ENCODE peak calls at places on chromosomes 6 and 20, in six cellular contexts. Q is small intestine, U is esophagus squamous epithelium, G is uterus, J is AG04450, P is A549. W is an unnamed sample.

GRCh38 chr6:129105035-129105434 is 222.1 kb downstream of the LAMA2 start:
- DNase-seq in U (no peak), G (no peak), P (no peak), Q (no peak), J (no peak), W (no peak)

GRCh38 chr6:142935553-142936517 is 9.1 kb downstream of the HIVEP2 start:
- DNase-seq in P (no peak), G (no peak), J (no peak), U (no peak), Q (no peak), W (no peak)

GRCh38 chr6:6631526-6632276 is 43.2 kb downstream of the LY86 start:
- DNase-seq in G (no peak), P (no peak), Q (no peak), J (no peak), U (no peak), W (no peak)

GRCh38 chr20:52201395-52201794 is 9.8 kb upstream of the ZFP64 start:
- DNase-seq in U (no peak), P (no peak), Q (no peak), J (no peak), G (no peak), W (no peak)

GRCh38 chr20:57198359-57199072 is 67.9 kb downstream of the BMP7 start:
- DNase-seq in Q (no peak), J (no peak), U (no peak), P (no peak), G (no peak), W (no peak)

GRCh38 chr6:34491091-34491430 is 25.2 kb downstream of the PACSIN1 start:
- DNase-seq in Q (no peak), J (no peak), P (no peak), G (peak), U (no peak), W (no peak)

GRCh38 chr6:26198626-26199056 is 111.4 kb downstream of the HFE start:
- DNase-seq in G (no peak), P (no peak), J (no peak), Q (no peak), U (no peak), W (no peak)

GRCh38 chr6:3899061-3899460 is 49.9 kb downstream of the FAM50B start:
- DNase-seq in Q (no peak), J (no peak), U (no peak), G (peak), P (no peak), W (no peak)

GRCh38 chr6:148739822-148740128 is 7.1 kb upstream of the UST start:
- DNase-seq in U (no peak), G (no peak), P (no peak), J (no peak), Q (no peak), W (no peak)

GRCh38 chr20:10864076-10864672 is 190.4 kb upstream of the JAG1 start:
- DNase-seq in G (no peak), U (no peak), Q (peak), P (no peak), J (no peak), W (no peak)

DNA sequence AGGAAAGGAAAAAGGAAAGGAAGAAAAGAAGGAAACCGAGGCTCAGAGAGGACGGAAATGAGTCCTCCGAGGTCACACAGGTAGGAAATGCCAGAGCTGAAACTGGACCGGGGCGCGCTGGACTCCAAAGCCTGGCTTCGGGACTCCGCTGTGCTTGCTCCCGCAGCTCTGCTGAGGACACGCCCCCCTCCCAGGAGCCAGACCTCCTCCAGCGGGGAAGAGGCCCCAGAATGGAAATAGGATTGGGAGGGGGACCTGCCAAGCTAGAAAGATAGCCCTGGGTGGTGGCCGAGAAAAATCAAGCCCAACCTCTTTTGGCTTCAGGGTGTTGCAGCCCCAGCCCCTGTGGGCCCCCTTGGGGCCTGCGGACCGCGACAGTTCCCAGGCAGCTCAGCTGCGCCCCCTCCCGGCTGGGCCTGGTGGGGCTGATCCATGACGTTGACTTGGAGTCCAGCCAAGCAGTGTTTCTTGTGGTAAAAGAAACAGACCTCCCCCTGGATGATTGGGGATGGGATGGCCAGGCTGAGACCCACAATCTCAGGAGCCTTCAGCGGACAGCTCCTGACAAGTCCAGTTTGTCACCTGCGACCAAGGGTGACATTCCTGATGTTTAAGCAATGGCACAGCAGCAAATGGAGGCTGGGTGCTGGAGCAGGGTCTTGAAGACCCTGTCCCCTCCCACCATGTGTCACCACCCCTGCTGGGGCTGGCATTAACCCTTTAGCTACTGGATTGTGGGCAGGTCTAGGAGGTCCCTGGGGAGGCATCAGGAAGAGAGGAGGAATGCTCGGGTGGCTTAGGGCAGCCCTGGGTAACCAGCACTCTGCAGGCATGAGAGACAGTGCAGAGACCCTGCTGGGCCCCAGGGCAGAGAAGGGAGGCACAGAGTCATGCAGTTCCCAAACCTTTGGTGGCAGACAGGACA is 55.4 kb downstream of the RIPOR3 start:
- DNase-seq in G (peak), Q (peak), J (no peak), P (peak), U (no peak), W (no peak)
- H3K4me3 ChIP-seq in G (no peak), Q (no peak), J (peak), P (peak), U (peak), W (no peak)

DNA sequence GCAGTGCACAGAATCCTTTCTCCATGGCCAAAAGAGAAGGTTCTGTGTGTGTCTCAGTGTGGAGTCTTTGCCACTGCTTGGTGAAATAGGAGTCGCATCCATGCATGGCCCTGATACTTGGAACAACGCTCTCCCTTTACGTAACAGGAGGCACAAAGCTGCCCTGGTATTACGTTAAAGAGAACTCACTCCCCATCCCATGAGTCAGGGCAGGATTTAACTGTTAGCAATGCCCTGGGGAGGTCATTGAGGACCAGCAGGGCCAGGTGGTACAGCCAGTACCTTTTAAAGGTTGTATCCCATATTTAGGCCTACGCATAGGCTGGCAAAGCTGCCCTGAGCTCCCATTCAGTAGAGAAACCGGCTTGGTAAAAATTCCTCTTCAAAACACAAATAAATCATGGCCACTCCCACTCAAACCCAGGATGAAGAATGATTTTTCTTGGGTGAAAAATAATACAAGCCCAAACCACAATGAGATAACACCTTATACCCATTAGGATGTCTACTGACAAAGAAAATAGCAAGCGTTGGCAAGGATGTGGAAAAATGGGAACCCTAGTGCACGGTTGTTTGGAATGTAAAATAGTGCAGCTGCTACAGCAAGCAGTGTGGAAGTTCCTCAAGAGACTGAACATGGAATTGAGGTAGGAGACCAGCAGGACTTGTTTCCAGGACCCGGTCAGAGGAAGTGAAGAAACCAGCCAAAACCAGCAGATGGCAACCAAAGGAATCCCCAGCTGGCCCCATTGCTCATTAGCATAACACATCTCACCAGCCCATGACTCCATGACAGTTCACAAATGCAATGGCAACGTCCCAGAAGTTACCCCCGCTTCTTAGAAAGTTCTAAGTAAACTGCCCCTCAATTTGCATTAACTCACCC is 37.0 kb downstream of the MYLK4 start:
- DNase-seq in P (no peak), Q (no peak), U (no peak), J (peak), G (no peak), W (no peak)
- H3K4me3 ChIP-seq in P (no peak), Q (no peak), U (no peak), J (no peak), G (no peak), W (no peak)

DNA sequence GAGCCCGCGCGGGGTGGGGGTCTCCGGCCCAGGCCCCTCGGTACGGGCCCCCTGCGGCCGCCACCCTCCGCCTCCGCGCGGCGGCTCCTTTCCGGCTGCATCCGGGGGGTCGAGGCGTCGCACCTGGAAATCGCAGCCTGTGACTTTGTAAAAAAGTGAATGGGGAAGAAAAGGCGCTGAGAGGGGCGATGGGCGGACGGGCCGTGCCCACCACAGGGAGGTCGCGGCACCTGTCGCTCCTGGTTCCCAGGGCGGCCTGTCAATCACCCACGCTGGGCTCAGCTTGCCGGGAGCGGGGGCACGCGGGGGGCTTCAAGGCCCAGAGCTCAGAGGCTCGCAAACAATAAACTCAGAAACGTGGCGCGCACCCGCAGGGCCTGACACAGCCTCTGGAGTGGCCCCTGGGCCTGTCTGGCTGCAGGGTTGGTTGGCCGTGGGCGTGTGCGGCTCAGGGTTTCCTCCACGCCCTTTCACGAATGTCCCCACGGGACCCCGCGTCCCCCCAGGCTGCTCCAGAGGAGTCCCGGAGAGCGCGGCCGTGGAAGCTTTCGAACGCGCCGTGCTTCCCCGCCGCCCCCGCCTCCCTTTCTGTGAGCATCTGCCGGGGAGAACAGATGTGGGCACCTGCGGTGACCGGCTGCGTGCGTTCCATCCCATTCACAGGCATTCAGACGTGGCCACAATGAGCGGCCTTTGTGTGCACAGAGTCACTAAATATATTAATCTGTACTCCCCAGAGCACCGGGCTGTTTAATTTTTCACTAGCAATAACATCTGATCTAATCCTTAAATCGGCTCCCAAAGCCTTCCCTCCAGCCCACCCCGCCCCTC is 6.1 kb upstream of the DLL1 start:
- DNase-seq in Q (peak), P (no peak), G (no peak), J (no peak), U (no peak), W (no peak)
- H3K4me3 ChIP-seq in Q (peak), P (no peak), G (no peak), J (no peak), U (peak), W (peak)

DNA sequence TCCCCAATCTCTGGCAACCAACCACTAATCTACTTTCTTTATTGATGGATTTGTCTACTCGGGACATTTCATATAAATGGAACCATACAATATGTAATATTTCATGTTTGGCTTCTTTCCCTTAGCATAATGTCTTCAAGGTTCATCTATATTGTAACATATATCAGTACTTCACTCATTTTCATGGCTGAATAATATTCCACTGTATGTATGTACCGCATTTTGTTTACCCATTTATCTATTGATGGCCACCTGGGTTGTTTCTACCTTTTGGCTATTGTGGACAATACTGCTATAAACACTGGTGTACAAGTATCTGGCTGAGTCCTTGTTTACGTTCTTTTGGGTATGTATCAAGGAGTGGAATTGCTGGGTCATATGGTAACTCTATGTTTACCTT is 48.4 kb downstream of the PANK2 start:
- DNase-seq in Q (no peak), J (no peak), G (no peak), U (no peak), P (no peak), W (no peak)
- H3K4me3 ChIP-seq in Q (no peak), J (no peak), G (no peak), U (no peak), P (no peak), W (no peak)

DNA sequence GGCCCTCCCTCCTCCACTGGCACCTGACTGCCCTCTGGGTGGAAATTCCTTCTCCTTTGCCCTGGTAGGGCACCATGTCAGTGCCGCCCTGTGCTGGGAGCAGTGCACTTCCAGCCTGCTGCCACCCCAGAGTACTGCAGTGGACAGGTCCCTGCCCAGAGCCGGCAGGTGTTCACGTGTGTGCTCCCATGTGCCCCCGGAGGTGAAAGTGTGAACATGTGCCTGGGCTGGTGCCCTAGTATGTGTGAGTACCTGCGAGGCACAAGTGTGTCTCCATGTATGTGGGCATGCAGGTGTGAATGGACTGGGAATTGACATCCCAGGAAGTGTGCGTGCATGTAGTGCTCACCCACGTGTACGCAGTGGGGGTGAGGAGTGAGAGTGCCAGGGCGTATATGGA is 29.4 kb downstream of the SDCBP2 start:
- DNase-seq in Q (peak), U (no peak), P (peak), J (no peak), G (no peak), W (no peak)
- H3K4me3 ChIP-seq in Q (no peak), U (no peak), P (no peak), J (no peak), G (no peak), W (no peak)

DNA sequence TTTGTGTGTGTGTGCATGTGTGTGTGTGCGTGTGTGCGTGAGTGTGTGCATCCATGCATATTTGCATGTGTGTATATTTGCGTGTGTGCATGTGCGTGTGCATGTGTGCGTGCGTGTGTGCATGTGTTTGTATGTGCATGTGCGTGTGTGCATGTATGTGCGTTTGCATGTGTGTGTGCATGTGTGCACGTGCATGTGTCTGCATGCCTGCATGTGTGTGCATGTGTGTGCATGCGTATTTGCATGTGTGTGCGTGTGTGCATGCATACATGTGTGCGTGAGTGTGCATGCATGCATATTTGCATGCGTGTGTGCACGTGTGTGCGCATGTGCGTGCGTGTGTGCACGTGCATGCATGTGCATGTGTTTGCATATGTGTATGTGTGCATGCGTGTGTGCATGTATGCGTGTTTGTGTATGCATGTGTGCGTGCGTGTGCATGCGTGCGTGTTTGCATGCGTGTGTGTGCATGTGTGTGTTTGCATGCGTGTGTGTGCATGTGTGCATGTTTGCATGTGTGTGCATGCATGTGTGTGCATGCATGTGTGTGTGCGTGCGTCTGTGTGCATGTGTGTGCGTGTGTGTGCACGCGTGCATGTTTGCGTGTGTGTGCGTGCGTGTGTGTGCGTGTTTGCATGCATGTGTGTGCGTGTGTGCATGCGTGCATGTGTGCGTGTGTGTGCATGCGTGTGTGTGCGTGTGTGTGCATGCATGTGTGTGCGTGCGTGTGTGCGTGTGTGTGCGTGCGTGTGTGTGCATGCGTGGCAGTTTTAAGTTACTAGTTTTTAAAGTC is 57.7 kb upstream of the SMOC2 start:
- DNase-seq in J (no peak), G (no peak), U (no peak), P (no peak), Q (no peak), W (no peak)
- H3K4me3 ChIP-seq in J (no peak), G (no peak), U (no peak), P (no peak), Q (no peak), W (no peak)

W was measured in thoracic aorta.